ENCODE peak calls at places on chromosome 18, in six cellular contexts. B, H, V, D, M and E are unnamed samples.

GRCh38 chr18:23307567-23308295 is 145.4 kb upstream of the RIOK3 start:
- DNase-seq in B (peak), H (no peak), V (no peak), D (peak), M (peak), E (no peak)

GRCh38 chr18:3230401-3231334 is 10.9 kb upstream of the MYOM1 start:
- DNase-seq in B (no peak), H (no peak), V (no peak), D (no peak), M (no peak), E (no peak)

GRCh38 chr18:45802814-45803492 is 22.5 kb upstream of the SIGLEC15 start:
- DNase-seq in B (peak), H (no peak), V (peak), D (no peak), M (peak), E (peak)

GRCh38 chr18:23776306-23776705 is 87.1 kb downstream of the LAMA3 start:
- DNase-seq in B (no peak), H (no peak), V (no peak), D (no peak), M (no peak), E (no peak)

GRCh38 chr18:44473394-44474066 is 207.2 kb upstream of the SETBP1 start:
- DNase-seq in B (peak), H (no peak), V (no peak), D (no peak), M (no peak), E (no peak)

GRCh38 chr18:62018034-62018760 is 125.4 kb upstream of the RNF152 start:
- DNase-seq in B (peak), H (peak), V (peak), D (no peak), M (no peak), E (peak)

GRCh38 chr18:76449110-76449453 is 46.0 kb downstream of the ZNF516 start:
- DNase-seq in B (no peak), H (no peak), V (no peak), D (no peak), M (no peak), E (no peak)

GRCh38 chr18:78376036-78376435 is 603.6 kb upstream of the SALL3 start:
- DNase-seq in B (no peak), H (no peak), V (no peak), D (no peak), M (no peak), E (no peak)

GRCh38 chr18:63161032-63161727 is 158.4 kb downstream of the BCL2 start:
- DNase-seq in B (no peak), H (no peak), V (no peak), D (peak), M (no peak), E (no peak)

GRCh38 chr18:79388043-79388442 is 7.7 kb upstream of the NFATC1 start:
- DNase-seq in B (no peak), H (no peak), V (no peak), D (no peak), M (no peak), E (no peak)

GRCh38 chr18:78769502-78770113 is 210.0 kb upstream of the SALL3 start:
- DNase-seq in B (no peak), H (no peak), V (no peak), D (no peak), M (no peak), E (no peak)

GRCh38 chr18:62537042-62537894 is 14.4 kb downstream of the ZCCHC2 start:
- DNase-seq in B (no peak), H (no peak), V (no peak), D (no peak), M (no peak), E (no peak)

GRCh38 chr18:59691046-59691395 is 6.2 kb downstream of the CCBE1 start:
- DNase-seq in B (peak), H (no peak), V (no peak), D (no peak), M (peak), E (no peak)

GRCh38 chr18:42113529-42114191 is 158.6 kb downstream of the PIK3C3 start:
- DNase-seq in B (peak), H (no peak), V (peak), D (no peak), M (no peak), E (peak)

GRCh38 chr18:47858607-47859006 is 71.9 kb downstream of the SMAD2 start:
- DNase-seq in B (no peak), H (no peak), V (no peak), D (no peak), M (no peak), E (no peak)